ENCODE peak calls at places on chromosomes 6 and 20, in six cellular contexts. One of them, this sample, is unnamed.

GRCh38 chr6:152271681-152272464 is 365.3 kb downstream of the SYNE1 start:
- DNase-seq in mucosa of gallbladder: no peak
- DNase-seq in sciatic nerve: peak; percentile 62
- DNase-seq in aorta: no peak
- DNase-seq in stimulated activated CD4-positive, alpha-beta T cell treated with anti-CD3 and anti-CD28 coated beads, Interleukin-1b, Interleukin-23, amount 100 ng/mL, for 4 hours: no peak
- DNase-seq in iPS DF 19.7: no peak
- DNase-seq in this sample: no peak

GRCh38 chr20:33659341-33660034 is 2.6 kb upstream of the C20orf144 start:
- DNase-seq in sciatic nerve: no peak
- DNase-seq in stimulated activated CD4-positive, alpha-beta T cell treated with anti-CD3 and anti-CD28 coated beads, Interleukin-1b, Interleukin-23, amount 100 ng/mL, for 4 hours: no peak
- DNase-seq in aorta: peak; percentile 62
- DNase-seq in mucosa of gallbladder: no peak
- DNase-seq in iPS DF 19.7: no peak
- DNase-seq in this sample: no peak

GRCh38 chr20:36093025-36093803 is 61.3 kb upstream of the EPB41L1 start:
- DNase-seq in mucosa of gallbladder: peak; percentile 64
- DNase-seq in sciatic nerve: peak; percentile 75
- DNase-seq in stimulated activated CD4-positive, alpha-beta T cell treated with anti-CD3 and anti-CD28 coated beads, Interleukin-1b, Interleukin-23, amount 100 ng/mL, for 4 hours: peak; percentile 7
- DNase-seq in aorta: peak; percentile 82
- DNase-seq in iPS DF 19.7: no peak
- DNase-seq in this sample: no peak

GRCh38 chr6:110367001-110367400 is 8.9 kb upstream of the METTL24 start:
- DNase-seq in stimulated activated CD4-positive, alpha-beta T cell treated with anti-CD3 and anti-CD28 coated beads, Interleukin-1b, Interleukin-23, amount 100 ng/mL, for 4 hours: no peak
- DNase-seq in sciatic nerve: no peak
- DNase-seq in aorta: no peak
- DNase-seq in iPS DF 19.7: no peak
- DNase-seq in mucosa of gallbladder: no peak
- DNase-seq in this sample: no peak

GRCh38 chr6:55886185-55886836 is 10.9 kb upstream of the BMP5 start:
- DNase-seq in sciatic nerve: no peak
- DNase-seq in iPS DF 19.7: no peak
- DNase-seq in aorta: no peak
- DNase-seq in stimulated activated CD4-positive, alpha-beta T cell treated with anti-CD3 and anti-CD28 coated beads, Interleukin-1b, Interleukin-23, amount 100 ng/mL, for 4 hours: no peak
- DNase-seq in mucosa of gallbladder: no peak
- DNase-seq in this sample: no peak

GRCh38 chr6:110566346-110567125 is 90.1 kb upstream of the SLC22A16 start:
- DNase-seq in iPS DF 19.7: no peak
- DNase-seq in mucosa of gallbladder: peak; percentile 88
- DNase-seq in stimulated activated CD4-positive, alpha-beta T cell treated with anti-CD3 and anti-CD28 coated beads, Interleukin-1b, Interleukin-23, amount 100 ng/mL, for 4 hours: no peak
- DNase-seq in sciatic nerve: no peak
- DNase-seq in aorta: no peak
- DNase-seq in this sample: no peak

GRCh38 chr6:98924647-98925046 is 23.1 kb downstream of the FBXL4 start:
- DNase-seq in stimulated activated CD4-positive, alpha-beta T cell treated with anti-CD3 and anti-CD28 coated beads, Interleukin-1b, Interleukin-23, amount 100 ng/mL, for 4 hours: no peak
- DNase-seq in aorta: no peak
- DNase-seq in iPS DF 19.7: no peak
- DNase-seq in sciatic nerve: no peak
- DNase-seq in mucosa of gallbladder: peak; percentile 29
- DNase-seq in this sample: no peak

GRCh38 chr6:144143878-144144277 is 6.4 kb upstream of the STX11 start:
- DNase-seq in sciatic nerve: no peak
- DNase-seq in mucosa of gallbladder: no peak
- DNase-seq in iPS DF 19.7: no peak
- DNase-seq in stimulated activated CD4-positive, alpha-beta T cell treated with anti-CD3 and anti-CD28 coated beads, Interleukin-1b, Interleukin-23, amount 100 ng/mL, for 4 hours: no peak
- DNase-seq in aorta: no peak
- DNase-seq in this sample: no peak

GRCh38 chr6:142171351-142171750 is 24.3 kb downstream of the VTA1 start:
- DNase-seq in sciatic nerve: no peak
- DNase-seq in iPS DF 19.7: no peak
- DNase-seq in aorta: no peak
- DNase-seq in mucosa of gallbladder: no peak
- DNase-seq in stimulated activated CD4-positive, alpha-beta T cell treated with anti-CD3 and anti-CD28 coated beads, Interleukin-1b, Interleukin-23, amount 100 ng/mL, for 4 hours: no peak
- DNase-seq in this sample: no peak

GRCh38 chr20:56797023-56797422 is 167.9 kb downstream of the TFAP2C start:
- DNase-seq in iPS DF 19.7: no peak
- DNase-seq in stimulated activated CD4-positive, alpha-beta T cell treated with anti-CD3 and anti-CD28 coated beads, Interleukin-1b, Interleukin-23, amount 100 ng/mL, for 4 hours: no peak
- DNase-seq in mucosa of gallbladder: no peak
- DNase-seq in aorta: no peak
- DNase-seq in sciatic nerve: no peak
- DNase-seq in this sample: no peak

GRCh38 chr6:24691550-24691949 is 24.7 kb downstream of the ACOT13 start:
- DNase-seq in aorta: no peak
- DNase-seq in iPS DF 19.7: no peak
- DNase-seq in stimulated activated CD4-positive, alpha-beta T cell treated with anti-CD3 and anti-CD28 coated beads, Interleukin-1b, Interleukin-23, amount 100 ng/mL, for 4 hours: no peak
- DNase-seq in sciatic nerve: no peak
- DNase-seq in mucosa of gallbladder: no peak
- DNase-seq in this sample: no peak

GRCh38 chr6:157125531-157125930 is 197.8 kb downstream of the TMEM242 start:
- DNase-seq in sciatic nerve: no peak
- DNase-seq in mucosa of gallbladder: no peak
- DNase-seq in aorta: no peak
- DNase-seq in stimulated activated CD4-positive, alpha-beta T cell treated with anti-CD3 and anti-CD28 coated beads, Interleukin-1b, Interleukin-23, amount 100 ng/mL, for 4 hours: no peak
- DNase-seq in iPS DF 19.7: no peak
- DNase-seq in this sample: no peak

GRCh38 chr6:1346556-1347186 is 34.8 kb downstream of the FOXQ1 start:
- DNase-seq in mucosa of gallbladder: no peak
- DNase-seq in aorta: no peak
- DNase-seq in sciatic nerve: no peak
- DNase-seq in stimulated activated CD4-positive, alpha-beta T cell treated with anti-CD3 and anti-CD28 coated beads, Interleukin-1b, Interleukin-23, amount 100 ng/mL, for 4 hours: no peak
- DNase-seq in iPS DF 19.7: no peak
- DNase-seq in this sample: no peak

GRCh38 chr6:99241905-99242534 is 107.5 kb downstream of the FAXC start:
- DNase-seq in aorta: no peak
- DNase-seq in iPS DF 19.7: no peak
- DNase-seq in sciatic nerve: no peak
- DNase-seq in stimulated activated CD4-positive, alpha-beta T cell treated with anti-CD3 and anti-CD28 coated beads, Interleukin-1b, Interleukin-23, amount 100 ng/mL, for 4 hours: no peak
- DNase-seq in mucosa of gallbladder: no peak
- DNase-seq in this sample: no peak

GRCh38 chr6:2582268-2582667 is 168.5 kb downstream of the MYLK4 start:
- DNase-seq in sciatic nerve: no peak
- DNase-seq in iPS DF 19.7: no peak
- DNase-seq in aorta: no peak
- DNase-seq in mucosa of gallbladder: no peak
- DNase-seq in stimulated activated CD4-positive, alpha-beta T cell treated with anti-CD3 and anti-CD28 coated beads, Interleukin-1b, Interleukin-23, amount 100 ng/mL, for 4 hours: no peak
- DNase-seq in this sample: no peak

GRCh38 chr6:80145921-80146320 is 39.5 kb downstream of the BCKDHB start:
- DNase-seq in aorta: no peak
- DNase-seq in sciatic nerve: no peak
- DNase-seq in stimulated activated CD4-positive, alpha-beta T cell treated with anti-CD3 and anti-CD28 coated beads, Interleukin-1b, Interleukin-23, amount 100 ng/mL, for 4 hours: no peak
- DNase-seq in iPS DF 19.7: no peak
- DNase-seq in mucosa of gallbladder: no peak
- DNase-seq in this sample: no peak

GRCh38 chr20:37378785-37379598 is 33.1 kb downstream of the SRC start:
- DNase-seq in stimulated activated CD4-positive, alpha-beta T cell treated with anti-CD3 and anti-CD28 coated beads, Interleukin-1b, Interleukin-23, amount 100 ng/mL, for 4 hours: no peak
- DNase-seq in iPS DF 19.7: no peak
- DNase-seq in aorta: peak; percentile 67
- DNase-seq in mucosa of gallbladder: no peak
- DNase-seq in sciatic nerve: peak; percentile 56
- DNase-seq in this sample: no peak

GRCh38 chr6:122697458-122697857 is 82.1 kb upstream of the FABP7 start:
- DNase-seq in mucosa of gallbladder: no peak
- DNase-seq in stimulated activated CD4-positive, alpha-beta T cell treated with anti-CD3 and anti-CD28 coated beads, Interleukin-1b, Interleukin-23, amount 100 ng/mL, for 4 hours: no peak
- DNase-seq in sciatic nerve: no peak
- DNase-seq in aorta: no peak
- DNase-seq in iPS DF 19.7: no peak
- DNase-seq in this sample: no peak

GRCh38 chr20:36074983-36075382 is 79.6 kb upstream of the EPB41L1 start:
- DNase-seq in sciatic nerve: no peak
- DNase-seq in iPS DF 19.7: no peak
- DNase-seq in aorta: no peak
- DNase-seq in stimulated activated CD4-positive, alpha-beta T cell treated with anti-CD3 and anti-CD28 coated beads, Interleukin-1b, Interleukin-23, amount 100 ng/mL, for 4 hours: no peak
- DNase-seq in mucosa of gallbladder: no peak
- DNase-seq in this sample: no peak

GRCh38 chr6:170228581-170229310 is 62.1 kb downstream of the DLL1 start:
- DNase-seq in stimulated activated CD4-positive, alpha-beta T cell treated with anti-CD3 and anti-CD28 coated beads, Interleukin-1b, Interleukin-23, amount 100 ng/mL, for 4 hours: no peak
- DNase-seq in iPS DF 19.7: no peak
- DNase-seq in sciatic nerve: peak; percentile 47
- DNase-seq in aorta: peak; percentile 46
- DNase-seq in mucosa of gallbladder: no peak
- DNase-seq in this sample: no peak

GRCh38 chr6:118580585-118581419 is 32.7 kb downstream of the PLN start:
- DNase-seq in aorta: no peak
- DNase-seq in iPS DF 19.7: peak; percentile 60
- DNase-seq in stimulated activated CD4-positive, alpha-beta T cell treated with anti-CD3 and anti-CD28 coated beads, Interleukin-1b, Interleukin-23, amount 100 ng/mL, for 4 hours: no peak
- DNase-seq in sciatic nerve: no peak
- DNase-seq in mucosa of gallbladder: peak; percentile 48
- DNase-seq in this sample: peak; percentile 36